ENCODE peak calls at places on chromosomes 12 and 14, in eight cellular contexts. N is Peyer's patch; U is fibroblast of the aortic adventitia; G is CD4-positive, CD25-positive, alpha-beta regulatory T cell; S is aorta; M is ovary; B is WERI-Rb-1; Y is GM12864. K is an unnamed sample.

GRCh38 chr12:104453133-104453532 is 3.6 kb upstream of the CHST11 start:
- DNase-seq in N (no peak), U (no peak), G (no peak), S (no peak), M (no peak), B (no peak), Y (no peak), K (no peak)

GRCh38 chr14:93114068-93114710 is 1.5 kb downstream of the ITPK1 start:
- DNase-seq in N (peak; percentile 29), U (no peak), G (peak; percentile 13), S (no peak), M (peak; percentile 51), B (no peak), Y (no peak), K (no peak)

GRCh38 chr14:85602366-85602765 is 72.4 kb downstream of the FLRT2 start:
- DNase-seq in N (no peak), U (no peak), G (no peak), S (no peak), M (no peak), B (no peak), Y (no peak), K (no peak)

GRCh38 chr12:47811581-47812484 is 7.9 kb downstream of the HDAC7 start:
- DNase-seq in N (no peak), U (peak; percentile 98), G (no peak), S (peak; percentile 89), M (peak; percentile 84), B (no peak), Y (no peak), K (peak; percentile 67)

GRCh38 chr14:73491256-73491976 is 683 bp downstream of the RIOX1 start:
- DNase-seq in N (peak; percentile 57), U (peak; percentile 44), G (peak; percentile 57), S (peak; percentile 88), M (peak; percentile 70), B (no peak), Y (no peak), K (peak; percentile 75)

GRCh38 chr12:116659771-116660481 is 77.9 kb downstream of the SPRING1 start:
- DNase-seq in N (no peak), U (peak; percentile 79), G (no peak), S (peak; percentile 72), M (no peak), B (no peak), Y (no peak), K (no peak)

GRCh38 chr12:32223941-32224340 is 117.3 kb downstream of the BICD1 start:
- DNase-seq in N (no peak), U (no peak), G (no peak), S (no peak), M (no peak), B (no peak), Y (no peak), K (no peak)

GRCh38 chr12:115597157-115597712 is 680.3 kb downstream of the MED13L start:
- DNase-seq in N (no peak), U (peak; percentile 35), G (no peak), S (no peak), M (no peak), B (no peak), Y (no peak), K (peak; percentile 56)

GRCh38 chr14:66636240-66636639 is 128.3 kb downstream of the GPHN start:
- DNase-seq in N (no peak), U (no peak), G (no peak), S (no peak), M (no peak), B (no peak), Y (no peak), K (no peak)

GRCh38 chr12:953776-954175 is 4.3 kb upstream of the RAD52 start:
- DNase-seq in N (no peak), U (peak; percentile 44), G (no peak), S (no peak), M (no peak), B (no peak), Y (no peak), K (peak; percentile 59)

GRCh38 chr12:31218203-31219025 is 107.5 kb downstream of the SINHCAF start:
- DNase-seq in N (no peak), U (no peak), G (no peak), S (no peak), M (no peak), B (no peak), Y (no peak), K (no peak)

GRCh38 chr12:13124661-13125505 is 21.4 kb upstream of the GSG1 start:
- DNase-seq in N (no peak), U (peak; percentile 75), G (no peak), S (no peak), M (no peak), B (no peak), Y (no peak), K (peak; percentile 68)

GRCh38 chr12:108641446-108642268 is 8.0 kb upstream of the SELPLG start:
- DNase-seq in N (no peak), U (no peak), G (no peak), S (no peak), M (peak; percentile 36), B (no peak), Y (no peak), K (no peak)

GRCh38 chr14:89484445-89484844 is 67.4 kb upstream of the FOXN3 start:
- DNase-seq in N (no peak), U (no peak), G (no peak), S (no peak), M (peak; percentile 16), B (no peak), Y (no peak), K (no peak)

GRCh38 chr12:49294086-49294803 is 702 bp upstream of the PRPH start:
- DNase-seq in N (no peak), U (no peak), G (no peak), S (peak; percentile 67), M (no peak), B (no peak), Y (no peak), K (no peak)

DNA sequence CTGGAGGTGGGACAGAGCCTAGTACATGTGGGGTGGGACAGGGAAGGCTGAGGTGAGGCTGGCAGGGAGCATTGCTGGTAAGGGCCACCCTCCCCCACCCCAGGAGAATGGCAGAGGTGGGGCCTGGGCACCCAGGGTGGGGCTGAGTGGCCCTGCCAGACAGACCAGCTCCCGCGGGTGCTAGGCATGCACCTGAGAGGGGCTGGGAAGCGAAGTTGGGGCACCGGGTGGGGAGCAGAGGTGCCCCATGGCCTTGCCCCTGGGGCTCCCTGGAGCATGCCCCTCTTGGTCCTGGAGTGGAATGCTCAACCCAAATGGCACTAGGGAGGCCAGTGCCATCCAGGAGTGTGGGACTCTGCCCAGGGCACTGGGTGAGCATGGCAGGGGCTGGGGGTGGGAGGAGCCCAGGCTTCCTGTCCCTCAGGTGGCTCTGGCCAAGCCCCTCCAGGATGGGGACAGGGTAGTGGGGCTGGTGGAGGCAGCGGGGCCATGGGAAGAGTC is 1.3 kb downstream of the TNFAIP2 start:
- DNase-seq in N (no peak), U (no peak), G (no peak), S (peak; percentile 57), M (peak; percentile 35), B (no peak), Y (no peak), K (no peak)
- H3K4me3 ChIP-seq in N (peak overlapping the region; percentile 63), U (peak overlapping the region; percentile 68), G (no peak overlapping the region), S (no peak overlapping the region), M (peak overlapping the region; percentile 40), B (no peak overlapping the region), Y (peak overlapping the region; percentile 69), K (no peak overlapping the region)

GRCh38 chr12:75020068-75020557 is 189.5 kb downstream of the KCNC2 start:
- DNase-seq in N (no peak), U (no peak), G (no peak), S (no peak), M (no peak), B (no peak), Y (no peak), K (peak; percentile 3)
- H3K4me3 ChIP-seq in N (no peak overlapping the region), U (no peak overlapping the region), G (no peak overlapping the region), S (no peak overlapping the region), M (no peak overlapping the region), B (no peak overlapping the region), Y (no peak overlapping the region), K (no peak overlapping the region)

GRCh38 chr14:99522457-99522891 is 41.3 kb downstream of the CCNK start:
- DNase-seq in N (no peak), U (peak; percentile 49), G (no peak), S (no peak), M (peak; percentile 72), B (peak; percentile 72), Y (no peak), K (peak; percentile 44)

GRCh38 chr14:99523661-99524050 is 42.4 kb downstream of the CCNK start:
- DNase-seq in N (no peak), U (no peak), G (no peak), S (no peak), M (no peak), B (no peak), Y (no peak), K (no peak)

GRCh38 chr14:99522025-99522401 is 40.8 kb downstream of the CCNK start:
- DNase-seq in N (no peak), U (no peak), G (no peak), S (no peak), M (peak; percentile 48), B (no peak), Y (no peak), K (no peak)

GRCh38 chr14:99524091-99524661 is 43.0 kb downstream of the CCNK start:
- DNase-seq in N (no peak), U (peak; percentile 27), G (no peak), S (no peak), M (peak; percentile 73), B (no peak), Y (no peak), K (no peak)

GRCh38 chr14:99522934-99523660 is 41.9 kb downstream of the CCNK start:
- DNase-seq in N (no peak), U (peak; percentile 61), G (no peak), S (no peak), M (peak; percentile 73), B (no peak), Y (no peak), K (peak; percentile 38)
- H3K4me3 ChIP-seq in N (no peak overlapping the region), U (no peak overlapping the region), G (no peak overlapping the region), S (no peak overlapping the region), M (no peak overlapping the region), B (no peak overlapping the region), Y (no peak overlapping the region), K (no peak overlapping the region)

GRCh38 chr14:54570651-54571415 is 3.9 kb downstream of the SAMD4A start:
- DNase-seq in N (no peak), U (peak; percentile 84), G (no peak), S (no peak), M (no peak), B (no peak), Y (no peak), K (peak; percentile 87)

GRCh38 chr14:54572316-54572715 is 5.4 kb downstream of the SAMD4A start:
- DNase-seq in N (no peak), U (peak; percentile 28), G (no peak), S (no peak), M (no peak), B (peak; percentile 63), Y (no peak), K (peak; percentile 63)

GRCh38 chr14:54567634-54568561 is 970 bp downstream of the SAMD4A start:
- DNase-seq in N (peak; percentile 58), U (peak; percentile 58), G (peak; percentile 36), S (peak; percentile 85), M (peak; percentile 70), B (peak; percentile 33), Y (no peak), K (peak; percentile 63)

GRCh38 chr14:54568821-54569591 is 2.1 kb downstream of the SAMD4A start:
- DNase-seq in N (no peak), U (peak; percentile 32), G (no peak), S (peak; percentile 79), M (no peak), B (no peak), Y (no peak), K (peak; percentile 57)

DNA sequence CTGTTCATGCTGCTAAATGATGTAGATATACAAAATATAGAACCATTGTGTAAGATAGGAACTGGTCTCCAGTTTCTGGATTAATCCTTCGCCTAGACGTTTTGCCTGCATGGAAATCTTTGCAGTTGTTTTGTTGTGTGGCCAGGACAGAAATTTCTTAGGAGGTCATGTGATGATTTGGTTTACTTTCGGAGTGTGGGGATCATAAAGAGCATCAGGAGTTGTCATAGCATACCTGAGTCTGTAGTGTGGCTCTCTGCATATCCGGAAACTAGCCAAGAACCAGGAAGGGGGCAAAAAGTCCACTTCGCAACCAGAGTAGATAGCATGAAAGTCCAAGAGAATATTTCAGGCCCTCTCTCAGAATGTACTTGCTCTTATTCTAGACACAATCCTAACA is 3.1 kb downstream of the SAMD4A start:
- DNase-seq in N (no peak), U (no peak), G (no peak), S (no peak), M (no peak), B (no peak), Y (no peak), K (no peak)
- H3K4me3 ChIP-seq in N (no peak overlapping the region), U (no peak overlapping the region), G (no peak overlapping the region), S (peak overlapping the region; percentile 16), M (no peak overlapping the region), B (no peak overlapping the region), Y (no peak overlapping the region), K (peak overlapping the region; percentile 22)